ENCODE peak calls at places on chromosomes 11 and 22, in seven cellular contexts. G is RCC 7860; Z is PC-3; D is tibial artery; V is activated CD4-positive, CD25-positive, alpha-beta regulatory T cell; H is HEK293T; T is activated effector memory CD4-positive, alpha-beta T cell treated with Interleukin-2 at 50 U/mL for 16 hours. Y is an unnamed sample.

GRCh38 chr11:120331301-120331966 is 4.8 kb upstream of the ARHGEF12 start:
- DNase-seq in H (no peak), D (no peak), V (no peak), T (no peak), Z (peak; percentile 95), G (peak; percentile 79), Y (peak; percentile 91)

GRCh38 chr22:43298062-43298801 is 44.9 kb downstream of the SCUBE1 start:
- DNase-seq in T (no peak), Z (no peak), V (no peak), G (no peak), D (no peak), H (no peak), Y (no peak)

GRCh38 chr11:72297828-72298227 is 53.9 kb upstream of the PHOX2A start:
- DNase-seq in V (no peak), G (no peak), D (no peak), Z (no peak), T (no peak), H (no peak), Y (no peak)

GRCh38 chr22:23074451-23074850 is 4.1 kb downstream of the GNAZ start:
- DNase-seq in H (no peak), T (no peak), D (no peak), V (no peak), Z (no peak), G (no peak), Y (no peak)

GRCh38 chr11:9858822-9859221 is 194.9 kb downstream of the SWAP70 start:
- DNase-seq in D (no peak), T (no peak), H (peak; percentile 21), V (no peak), Z (peak; percentile 13), G (no peak), Y (no peak)

GRCh38 chr22:27730649-27731433 is 70.7 kb downstream of the MN1 start:
- DNase-seq in T (no peak), H (no peak), V (no peak), Z (no peak), G (peak; percentile 33), D (no peak), Y (no peak)

GRCh38 chr22:39254789-39255298 is 10.1 kb upstream of the PDGFB start:
- DNase-seq in H (no peak), G (peak; percentile 67), Z (peak; percentile 38), D (no peak), V (no peak), T (peak; percentile 35), Y (peak; percentile 68)

GRCh38 chr22:49820984-49821383 is 6.7 kb downstream of the BRD1 start:
- DNase-seq in D (no peak), T (no peak), Z (no peak), H (no peak), G (no peak), V (no peak), Y (no peak)

GRCh38 chr11:123559418-123559817 is 95.0 kb downstream of the SCN3B start:
- DNase-seq in V (no peak), G (no peak), H (no peak), T (no peak), D (no peak), Z (no peak), Y (no peak)

GRCh38 chr22:30969532-30970355 is 679 bp downstream of the TUG1 start:
- DNase-seq in T (no peak), V (no peak), H (peak; percentile 54), Z (peak; percentile 15), G (peak; percentile 7), D (peak; percentile 29), Y (peak; percentile 25)

GRCh38 chr22:31192513-31192912 is 19.6 kb upstream of the LIMK2 start:
- DNase-seq in D (no peak), V (no peak), G (no peak), H (no peak), T (no peak), Z (no peak), Y (peak; percentile 72)

GRCh38 chr11:99352642-99353041 is 331.9 kb downstream of the CNTN5 start:
- DNase-seq in T (no peak), G (no peak), V (no peak), D (no peak), H (no peak), Z (no peak), Y (no peak)

GRCh38 chr11:111001986-111002616 is 243.4 kb upstream of the POU2AF2 start:
- DNase-seq in G (no peak), H (no peak), Z (peak; percentile 57), D (peak; percentile 26), T (no peak), V (no peak), Y (peak; percentile 86)

GRCh38 chr11:10302294-10302743 is 2.6 kb upstream of the ADM start:
- DNase-seq in T (no peak), H (no peak), V (no peak), G (no peak), Z (peak; percentile 36), D (no peak), Y (no peak)

GRCh38 chr22:45678961-45679912 is 7.6 kb downstream of the ATXN10 start:
- DNase-seq in V (no peak), Z (peak; percentile 95), G (peak; percentile 35), H (no peak), D (no peak), T (no peak), Y (peak; percentile 71)

GRCh38 chr22:49010086-49010863 is 817.4 kb downstream of the BRD1 start:
- DNase-seq in Z (no peak), H (no peak), D (peak; percentile 13), T (no peak), V (no peak), G (no peak), Y (no peak)

GRCh38 chr11:8381343-8381742 is 117.7 kb upstream of the LMO1 start:
- DNase-seq in V (no peak), G (no peak), H (no peak), T (no peak), D (no peak), Z (no peak), Y (no peak)

GRCh38 chr22:26885441-26886261 is 228.3 kb downstream of the MIAT start:
- DNase-seq in G (no peak), Z (no peak), H (no peak), V (no peak), D (no peak), T (no peak), Y (no peak)

GRCh38 chr11:24324211-24324610 is 172.6 kb upstream of the LUZP2 start:
- DNase-seq in Z (peak; percentile 40), G (no peak), D (no peak), V (no peak), H (no peak), T (no peak), Y (peak; percentile 20)

GRCh38 chr11:125236072-125236825 is 71.7 kb downstream of the PKNOX2 start:
- DNase-seq in Z (no peak), T (no peak), V (no peak), H (no peak), G (no peak), D (no peak), Y (no peak)

GRCh38 chr11:2579315-2580060 is 120.3 kb downstream of the KCNQ1OT1 start:
- DNase-seq in H (no peak), Z (no peak), D (peak; percentile 18), V (no peak), T (no peak), G (no peak), Y (no peak)

GRCh38 chr11:9314291-9315077 is at the start of gene TMEM41B:
- DNase-seq in T (peak; percentile 100), D (peak; percentile 97), Z (peak; percentile 96), H (peak; percentile 99), G (peak; percentile 95), V (peak; percentile 99), Y (peak; percentile 96)

GRCh38 chr22:27107824-27108223 is 450.4 kb downstream of the MIAT start:
- DNase-seq in Z (peak; percentile 25), V (no peak), T (no peak), D (peak; percentile 88), G (peak; percentile 98), H (no peak), Y (peak; percentile 99)

GRCh38 chr11:134482865-134483264 is 70.8 kb upstream of the B3GAT1 start:
- DNase-seq in T (no peak), Z (no peak), D (no peak), G (no peak), V (no peak), H (no peak), Y (no peak)

GRCh38 chr11:113675565-113675964 is 30.5 kb downstream of the TMPRSS5 start:
- DNase-seq in H (no peak), T (no peak), Z (no peak), G (peak; percentile 5), D (no peak), V (no peak), Y (no peak)

GRCh38 chr11:58567889-58568512 is 7.7 kb downstream of the LPXN start:
- DNase-seq in V (peak; percentile 54), T (peak; percentile 64), G (peak; percentile 38), H (peak; percentile 58), D (no peak), Z (peak; percentile 87), Y (peak; percentile 61)